ENCODE peak calls at places on chromosomes 6 and 20, in four cellular contexts. G, L, A and B are unnamed samples. For H3K4me1 and H3K36me3, the result is how much of the 10 kb centered on the place peaks cover.

GRCh38 chr20:16049478-16050093 is 523.7 kb downstream of the KIF16B start:
- DNase-seq in G (no peak), A (no peak), L (no peak), B (no peak)

GRCh38 chr6:124535746-124536145 is 426.5 kb upstream of the RNF217 start:
- DNase-seq in G (no peak), L (no peak), A (no peak), B (no peak)

GRCh38 chr6:25635886-25636317 is 16.1 kb upstream of the SCGN start:
- DNase-seq in G (no peak), L (no peak), A (no peak), B (no peak)

GRCh38 chr6:43940393-43941087 is 170.5 kb downstream of the VEGFA start:
- DNase-seq in A (no peak), L (peak), G (no peak), B (no peak)

GRCh38 chr6:136095961-136096360 is 154.2 kb downstream of the MTFR2 start:
- DNase-seq in L (no peak), G (peak), A (peak), B (peak)

GRCh38 chr6:125507987-125508655 is 206.4 kb upstream of the HDDC2 start:
- DNase-seq in G (peak), A (no peak), L (no peak), B (no peak)

GRCh38 chr6:1554881-1555569 is 54.7 kb upstream of the FOXC1 start:
- DNase-seq in L (no peak), A (peak), G (peak), B (peak)

GRCh38 chr20:822651-823325 is 10.7 kb upstream of the FAM110A start:
- DNase-seq in L (no peak), G (no peak), A (no peak), B (no peak)

GRCh38 chr6:140319209-140319608 is 944.8 kb upstream of the CITED2 start:
- DNase-seq in L (no peak), G (no peak), A (no peak), B (no peak)

DNA sequence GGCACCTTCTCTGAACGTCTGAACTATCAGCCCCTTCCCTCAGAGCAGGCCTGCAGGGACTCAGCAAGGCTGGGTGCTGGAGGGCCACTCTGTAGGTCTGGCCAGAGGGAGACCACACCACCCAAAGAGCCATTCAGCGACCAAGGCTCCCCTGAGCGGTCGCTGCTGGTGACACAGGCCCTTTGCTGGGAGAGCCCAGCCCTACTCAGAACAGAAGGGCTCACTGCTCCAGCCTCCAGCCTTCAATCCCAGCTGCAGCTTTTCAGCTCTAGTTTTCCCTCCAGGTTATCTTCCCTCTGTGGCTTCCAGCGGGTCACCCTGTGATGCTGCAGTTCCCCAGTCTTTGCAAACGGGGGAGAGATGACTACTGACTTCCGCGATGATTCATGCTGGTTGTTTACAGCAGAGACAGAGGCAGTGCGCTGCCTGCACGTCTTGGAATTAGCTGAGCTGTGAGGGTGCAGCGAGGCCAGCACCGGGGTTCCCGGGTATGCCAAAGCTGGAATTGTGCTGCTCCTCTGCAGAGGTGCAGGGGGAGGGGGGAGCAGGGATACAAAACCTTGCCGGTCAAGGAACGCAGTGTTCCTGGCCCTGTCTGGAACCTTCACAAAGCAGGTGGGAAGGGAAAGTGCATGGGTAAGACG is 161.4 kb downstream of the LY86 start:
- DNase-seq in L (no peak), G (no peak), A (peak), B (peak)
- H3K4me3 ChIP-seq in L (no peak), G (no peak), A (no peak), B (no peak)

DNA sequence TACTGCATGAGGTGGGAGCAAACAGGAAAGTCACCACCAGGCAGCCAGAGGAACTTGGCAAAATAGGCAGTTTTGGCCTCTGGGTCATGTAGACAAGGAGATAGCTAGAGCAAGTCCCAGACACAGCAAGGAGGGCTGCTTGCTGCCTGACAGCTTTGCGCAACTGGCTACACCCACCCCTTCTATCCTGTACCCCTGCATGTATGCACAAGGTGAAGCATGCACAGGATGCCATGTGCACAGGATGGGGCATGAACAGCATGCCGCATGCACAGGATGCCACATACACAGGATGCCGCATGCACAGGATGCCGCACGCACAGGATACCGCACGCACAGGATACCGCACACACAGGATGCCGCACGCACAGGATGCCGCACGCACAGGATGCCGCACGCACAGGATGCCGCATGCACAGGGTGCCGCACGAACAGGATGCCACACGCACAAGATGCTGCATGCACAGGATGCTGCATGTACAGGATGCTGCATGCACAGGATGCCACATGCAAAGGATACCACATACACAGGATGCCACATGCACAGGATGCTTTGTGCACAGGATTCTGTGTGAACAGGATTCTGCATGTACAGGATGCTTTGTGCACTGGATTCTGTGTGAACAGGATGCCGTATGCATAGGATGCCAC is 104.9 kb upstream of the IYD start:
- DNase-seq in A (no peak), L (peak), G (no peak), B (no peak)
- H3K4me1 ChIP-seq in A (under half), L (under half), G (under half), B (under half)

GRCh38 chr20:32113861-32114260 is 4.3 kb downstream of the TM9SF4 start:
- DNase-seq in L (no peak), G (no peak), A (no peak), B (no peak)
- H3K36me3 ChIP-seq in L (under half), G (under half), A (under half), B (under half)

GRCh38 chr20:57396638-57397003 is 5.4 kb downstream of the RBM38 start:
- DNase-seq in L (no peak), A (no peak), G (no peak), B (no peak)

GRCh38 chr20:57395111-57395959 is 4.1 kb downstream of the RBM38 start:
- DNase-seq in A (peak), G (peak), L (no peak), B (peak)

GRCh38 chr20:57397693-57398108 is 6.5 kb downstream of the RBM38 start:
- DNase-seq in L (peak), A (no peak), G (no peak), B (no peak)

GRCh38 chr20:57397004-57397692 is 6.0 kb downstream of the RBM38 start:
- DNase-seq in G (no peak), A (no peak), L (no peak), B (no peak)

DNA sequence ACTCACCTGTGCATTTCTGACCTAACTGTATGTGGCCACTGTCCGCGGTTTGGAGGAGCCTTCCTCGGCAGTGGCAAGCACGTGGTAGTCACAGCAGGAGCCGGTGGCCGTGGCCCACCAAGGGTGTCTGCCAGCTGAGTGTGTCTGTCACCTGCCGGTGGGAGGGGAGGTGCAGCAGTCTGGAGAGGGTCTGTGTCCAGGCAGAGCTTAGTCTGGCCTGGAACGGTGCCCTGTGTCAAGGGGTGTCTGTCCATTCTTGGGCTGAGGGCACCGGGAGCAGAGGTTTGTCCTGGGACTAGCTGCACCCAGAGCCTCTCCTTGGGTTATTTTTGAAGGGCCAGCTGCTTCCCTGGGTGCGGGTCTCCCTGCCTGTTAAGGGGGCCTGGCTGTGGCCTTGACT is 5.0 kb downstream of the RBM38 start:
- DNase-seq in L (no peak), G (no peak), A (no peak), B (no peak)
- H3K4me3 ChIP-seq in L (no peak), G (no peak), A (no peak), B (peak)

DNA sequence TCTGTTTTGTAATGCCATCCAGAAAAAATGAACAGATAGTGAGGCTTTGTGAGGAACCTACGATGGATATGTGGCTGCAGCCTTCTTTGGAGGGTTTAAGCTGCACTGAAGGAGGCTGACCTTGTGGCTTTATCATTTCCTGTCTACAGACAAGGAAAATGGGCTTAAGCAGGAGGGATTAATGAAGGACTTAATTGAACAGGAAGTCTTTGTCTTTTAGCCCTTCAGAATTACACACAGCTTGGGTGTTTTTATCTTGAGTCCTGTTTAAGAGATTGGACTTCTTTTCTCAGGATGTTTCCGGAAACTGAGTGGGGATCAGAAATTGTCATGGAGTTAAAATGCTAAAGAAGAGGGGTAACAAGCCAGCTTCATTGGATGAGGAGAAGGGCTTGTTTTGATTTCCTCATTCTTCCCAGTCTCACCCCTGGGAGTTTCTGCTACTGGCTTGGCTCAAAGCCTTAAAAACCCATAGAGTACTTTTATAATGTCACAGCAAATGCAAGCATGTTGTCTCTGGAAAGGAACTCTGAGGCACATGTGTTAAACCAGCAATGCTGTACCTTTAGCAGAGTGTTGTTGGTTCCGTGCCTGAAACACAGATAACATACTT is 193.6 kb downstream of the JARID2 start:
- DNase-seq in A (no peak), G (no peak), L (peak), B (no peak)
- H3K4me1 ChIP-seq in A (under half), G (half or more), L (under half), B (half or more)

GRCh38 chr20:46549188-46549967 is 1.1 kb downstream of the OCSTAMP start:
- DNase-seq in G (no peak), L (no peak), A (no peak), B (no peak)

GRCh38 chr20:46550441-46550840 is at the start of gene OCSTAMP:
- DNase-seq in G (no peak), A (no peak), L (no peak), B (no peak)

GRCh38 chr20:46552460-46553420 is 2.3 kb upstream of the OCSTAMP start:
- DNase-seq in L (peak), A (no peak), G (no peak), B (no peak)

GRCh38 chr20:46548688-46549087 is 1.8 kb downstream of the OCSTAMP start:
- DNase-seq in A (no peak), G (no peak), L (no peak), B (no peak)

GRCh38 chr20:46551508-46552280 is 1.2 kb upstream of the OCSTAMP start:
- DNase-seq in G (no peak), L (no peak), A (no peak), B (no peak)
- H3K36me3 ChIP-seq in G (under half), L (under half), A (under half), B (under half)

GRCh38 chr20:46434597-46434996 is 28.2 kb upstream of the ELMO2 start:
- DNase-seq in G (no peak), L (no peak), A (no peak), B (no peak)

GRCh38 chr20:46433051-46433450 is 26.6 kb upstream of the ELMO2 start:
- DNase-seq in L (no peak), A (no peak), G (no peak), B (no peak)

GRCh38 chr20:46435146-46435545 is 28.7 kb upstream of the ELMO2 start:
- DNase-seq in G (no peak), A (no peak), L (no peak), B (no peak)

GRCh38 chr20:46439837-46440236 is 33.4 kb upstream of the ELMO2 start:
- DNase-seq in G (no peak), L (no peak), A (no peak), B (no peak)

GRCh38 chr20:46438156-46438750 is 31.8 kb upstream of the ELMO2 start:
- DNase-seq in G (no peak), L (peak), A (no peak), B (no peak)
- H3K4me3 ChIP-seq in G (no peak), L (no peak), A (no peak), B (no peak)

DNA sequence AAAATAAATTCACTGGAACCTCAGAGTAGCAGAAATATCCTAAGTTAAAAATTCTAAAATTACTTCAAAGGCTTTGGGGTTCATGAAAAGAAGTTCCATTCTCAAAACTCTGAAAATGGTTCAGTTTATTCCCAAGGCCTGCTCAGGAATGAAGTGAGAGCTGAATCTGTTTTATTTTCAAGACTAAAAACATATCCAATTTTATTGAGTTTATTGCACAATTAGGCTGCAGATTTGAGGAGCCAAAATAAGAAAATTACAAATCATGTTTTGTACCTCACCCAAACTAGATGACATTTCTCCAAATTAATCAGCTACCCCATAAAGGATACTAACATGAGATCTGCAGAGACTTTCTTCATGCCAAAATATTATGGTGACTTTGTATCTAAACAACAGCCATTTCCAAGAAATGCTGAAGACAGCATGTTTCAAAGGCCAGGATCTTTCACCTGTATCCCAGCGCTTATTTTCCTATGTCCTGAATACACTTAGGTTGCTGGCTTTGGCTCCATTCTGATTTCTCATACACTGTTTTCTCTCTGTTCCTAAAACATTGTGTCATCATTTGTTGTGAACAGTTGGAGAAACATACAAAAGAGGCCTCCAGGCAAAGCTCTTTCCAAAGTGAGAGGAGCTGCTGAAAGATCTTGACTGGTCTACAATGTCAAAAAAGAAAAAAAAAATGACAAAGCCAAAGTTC is 85.7 kb upstream of the F13A1 start:
- DNase-seq in L (no peak), A (no peak), G (no peak), B (no peak)
- H3K4me1 ChIP-seq in L (under half), A (under half), G (under half), B (under half)

DNA sequence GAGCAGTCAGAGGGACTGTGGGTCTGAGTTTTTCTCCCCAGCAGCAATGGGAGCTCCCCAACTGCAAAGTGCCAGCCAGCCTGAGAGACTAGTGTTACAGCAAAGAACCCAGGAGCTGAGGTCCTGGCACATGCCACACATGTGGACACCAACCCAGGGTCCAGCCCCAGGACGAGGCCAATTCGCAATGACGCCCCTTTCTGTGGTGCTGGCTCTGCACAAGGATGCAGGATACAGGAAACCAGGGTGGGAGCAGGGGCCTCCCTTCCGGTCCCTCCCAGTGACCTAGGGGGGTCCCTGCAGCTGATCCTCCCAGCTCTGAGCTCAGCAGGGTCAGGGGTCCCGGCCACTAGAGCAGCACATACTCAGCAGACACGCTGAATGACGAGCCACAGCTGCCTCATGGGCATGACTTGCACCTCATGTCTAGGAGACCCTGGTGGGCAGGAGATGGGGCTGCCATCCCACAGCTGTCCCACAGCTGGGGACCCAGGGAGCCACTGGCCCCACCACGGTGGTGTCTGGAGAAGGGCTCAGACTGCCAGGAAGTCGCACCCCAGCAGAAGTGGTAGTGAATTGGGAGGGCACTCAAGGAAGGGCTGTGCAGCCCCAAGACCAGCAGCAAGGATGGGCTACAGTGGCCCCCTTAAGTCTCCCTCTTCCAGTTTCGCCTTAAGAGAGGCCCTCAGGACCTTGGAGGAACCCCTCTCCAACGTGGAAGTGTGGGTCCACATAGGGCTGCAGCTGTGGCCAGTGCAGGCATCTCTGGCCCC is 3.6 kb downstream of the ARFRP1 start:
- DNase-seq in L (no peak), A (no peak), G (no peak), B (no peak)
- H3K36me3 ChIP-seq in L (half or more), A (under half), G (half or more), B (under half)

GRCh38 chr6:142693446-142693845 is 251.5 kb downstream of the HIVEP2 start:
- DNase-seq in L (no peak), G (no peak), A (no peak), B (no peak)
- H3K4me3 ChIP-seq in L (no peak), G (no peak), A (no peak), B (no peak)